ENCODE peak calls at places on chromosomes 1 and 21, in eight cellular contexts. One of them, this sample, is unnamed.

GRCh38 chr1:69263982-69264381 is 303.7 kb upstream of the LRRC7 start:
- DNase-seq in PC-3: no peak
- DNase-seq in substantia nigra: no peak
- DNase-seq in endothelial cell: no peak
- DNase-seq in foreskin fibroblast: no peak
- DNase-seq in activated T-helper 1 cell treated with anti-CD3 and anti-CD28 coated beads, Interleukin-12 subunit alpha, Interleukin-12 subunit beta, Interleukin-2, Interleukin-4 antibody, amounts not matched to agents 30 ng/mL and 10 ng/mL and 1 ng/mL, durations not matched to agents 14 hours and 24 hours and 36 hours: no peak
- DNase-seq in natural killer cell treated with Interleukin-12 subunit alpha and Interleukin-12 subunit beta and Interleukin-15 and Interleukin-18, amount 100 ng/mL, for 72 hours: no peak
- DNase-seq in Right ventricle myocardium superior: no peak
- DNase-seq in this sample: no peak

GRCh38 chr1:105872761-105873286 is 1183.7 kb upstream of the PRMT6 start:
- DNase-seq in foreskin fibroblast: no peak
- DNase-seq in substantia nigra: no peak
- DNase-seq in PC-3: peak
- DNase-seq in Right ventricle myocardium superior: no peak
- DNase-seq in activated T-helper 1 cell treated with anti-CD3 and anti-CD28 coated beads, Interleukin-12 subunit alpha, Interleukin-12 subunit beta, Interleukin-2, Interleukin-4 antibody, amounts not matched to agents 30 ng/mL and 10 ng/mL and 1 ng/mL, durations not matched to agents 14 hours and 24 hours and 36 hours: no peak
- DNase-seq in endothelial cell: no peak
- DNase-seq in natural killer cell treated with Interleukin-12 subunit alpha and Interleukin-12 subunit beta and Interleukin-15 and Interleukin-18, amount 100 ng/mL, for 72 hours: no peak
- DNase-seq in this sample: peak

GRCh38 chr1:45545019-45545493 is 5.6 kb upstream of the AKR1A1 start:
- DNase-seq in natural killer cell treated with Interleukin-12 subunit alpha and Interleukin-12 subunit beta and Interleukin-15 and Interleukin-18, amount 100 ng/mL, for 72 hours: no peak
- DNase-seq in foreskin fibroblast: no peak
- DNase-seq in Right ventricle myocardium superior: no peak
- DNase-seq in activated T-helper 1 cell treated with anti-CD3 and anti-CD28 coated beads, Interleukin-12 subunit alpha, Interleukin-12 subunit beta, Interleukin-2, Interleukin-4 antibody, amounts not matched to agents 30 ng/mL and 10 ng/mL and 1 ng/mL, durations not matched to agents 14 hours and 24 hours and 36 hours: no peak
- DNase-seq in substantia nigra: no peak
- DNase-seq in endothelial cell: no peak
- DNase-seq in PC-3: peak
- DNase-seq in this sample: no peak

GRCh38 chr1:23909412-23909811 is 3.8 kb downstream of the CNR2 start:
- DNase-seq in endothelial cell: no peak
- DNase-seq in PC-3: no peak
- DNase-seq in substantia nigra: no peak
- DNase-seq in foreskin fibroblast: no peak
- DNase-seq in natural killer cell treated with Interleukin-12 subunit alpha and Interleukin-12 subunit beta and Interleukin-15 and Interleukin-18, amount 100 ng/mL, for 72 hours: no peak
- DNase-seq in activated T-helper 1 cell treated with anti-CD3 and anti-CD28 coated beads, Interleukin-12 subunit alpha, Interleukin-12 subunit beta, Interleukin-2, Interleukin-4 antibody, amounts not matched to agents 30 ng/mL and 10 ng/mL and 1 ng/mL, durations not matched to agents 14 hours and 24 hours and 36 hours: no peak
- DNase-seq in Right ventricle myocardium superior: no peak
- DNase-seq in this sample: no peak

GRCh38 chr1:41768538-41768937 is 150.2 kb downstream of the HIVEP3 start:
- DNase-seq in endothelial cell: no peak
- DNase-seq in Right ventricle myocardium superior: no peak
- DNase-seq in activated T-helper 1 cell treated with anti-CD3 and anti-CD28 coated beads, Interleukin-12 subunit alpha, Interleukin-12 subunit beta, Interleukin-2, Interleukin-4 antibody, amounts not matched to agents 30 ng/mL and 10 ng/mL and 1 ng/mL, durations not matched to agents 14 hours and 24 hours and 36 hours: no peak
- DNase-seq in substantia nigra: peak
- DNase-seq in foreskin fibroblast: no peak
- DNase-seq in PC-3: no peak
- DNase-seq in natural killer cell treated with Interleukin-12 subunit alpha and Interleukin-12 subunit beta and Interleukin-15 and Interleukin-18, amount 100 ng/mL, for 72 hours: no peak
- DNase-seq in this sample: peak

GRCh38 chr21:31493350-31493880 is 149.4 kb upstream of the TIAM1 start:
- DNase-seq in foreskin fibroblast: no peak
- DNase-seq in substantia nigra: no peak
- DNase-seq in activated T-helper 1 cell treated with anti-CD3 and anti-CD28 coated beads, Interleukin-12 subunit alpha, Interleukin-12 subunit beta, Interleukin-2, Interleukin-4 antibody, amounts not matched to agents 30 ng/mL and 10 ng/mL and 1 ng/mL, durations not matched to agents 14 hours and 24 hours and 36 hours: no peak
- DNase-seq in Right ventricle myocardium superior: no peak
- DNase-seq in PC-3: no peak
- DNase-seq in endothelial cell: no peak
- DNase-seq in natural killer cell treated with Interleukin-12 subunit alpha and Interleukin-12 subunit beta and Interleukin-15 and Interleukin-18, amount 100 ng/mL, for 72 hours: no peak
- DNase-seq in this sample: no peak

GRCh38 chr1:228015276-228016180 is 8.7 kb downstream of the WNT3A start:
- DNase-seq in PC-3: peak
- DNase-seq in activated T-helper 1 cell treated with anti-CD3 and anti-CD28 coated beads, Interleukin-12 subunit alpha, Interleukin-12 subunit beta, Interleukin-2, Interleukin-4 antibody, amounts not matched to agents 30 ng/mL and 10 ng/mL and 1 ng/mL, durations not matched to agents 14 hours and 24 hours and 36 hours: no peak
- DNase-seq in endothelial cell: no peak
- DNase-seq in natural killer cell treated with Interleukin-12 subunit alpha and Interleukin-12 subunit beta and Interleukin-15 and Interleukin-18, amount 100 ng/mL, for 72 hours: peak
- DNase-seq in substantia nigra: no peak
- DNase-seq in foreskin fibroblast: peak
- DNase-seq in Right ventricle myocardium superior: no peak
- DNase-seq in this sample: no peak

GRCh38 chr1:147700042-147700711 is 29.9 kb upstream of the ACP6 start:
- DNase-seq in foreskin fibroblast: peak
- DNase-seq in Right ventricle myocardium superior: peak
- DNase-seq in substantia nigra: peak
- DNase-seq in activated T-helper 1 cell treated with anti-CD3 and anti-CD28 coated beads, Interleukin-12 subunit alpha, Interleukin-12 subunit beta, Interleukin-2, Interleukin-4 antibody, amounts not matched to agents 30 ng/mL and 10 ng/mL and 1 ng/mL, durations not matched to agents 14 hours and 24 hours and 36 hours: peak
- DNase-seq in natural killer cell treated with Interleukin-12 subunit alpha and Interleukin-12 subunit beta and Interleukin-15 and Interleukin-18, amount 100 ng/mL, for 72 hours: peak
- DNase-seq in endothelial cell: peak
- DNase-seq in PC-3: peak
- DNase-seq in this sample: peak

GRCh38 chr1:116472431-116472961 is 98.3 kb downstream of the CD58 start:
- DNase-seq in PC-3: no peak
- DNase-seq in foreskin fibroblast: no peak
- DNase-seq in substantia nigra: no peak
- DNase-seq in Right ventricle myocardium superior: no peak
- DNase-seq in endothelial cell: no peak
- DNase-seq in activated T-helper 1 cell treated with anti-CD3 and anti-CD28 coated beads, Interleukin-12 subunit alpha, Interleukin-12 subunit beta, Interleukin-2, Interleukin-4 antibody, amounts not matched to agents 30 ng/mL and 10 ng/mL and 1 ng/mL, durations not matched to agents 14 hours and 24 hours and 36 hours: no peak
- DNase-seq in natural killer cell treated with Interleukin-12 subunit alpha and Interleukin-12 subunit beta and Interleukin-15 and Interleukin-18, amount 100 ng/mL, for 72 hours: no peak
- DNase-seq in this sample: peak

GRCh38 chr1:49627781-49628180 is 396.0 kb downstream of the AGBL4 start:
- DNase-seq in Right ventricle myocardium superior: no peak
- DNase-seq in endothelial cell: no peak
- DNase-seq in substantia nigra: no peak
- DNase-seq in activated T-helper 1 cell treated with anti-CD3 and anti-CD28 coated beads, Interleukin-12 subunit alpha, Interleukin-12 subunit beta, Interleukin-2, Interleukin-4 antibody, amounts not matched to agents 30 ng/mL and 10 ng/mL and 1 ng/mL, durations not matched to agents 14 hours and 24 hours and 36 hours: no peak
- DNase-seq in natural killer cell treated with Interleukin-12 subunit alpha and Interleukin-12 subunit beta and Interleukin-15 and Interleukin-18, amount 100 ng/mL, for 72 hours: no peak
- DNase-seq in PC-3: no peak
- DNase-seq in foreskin fibroblast: no peak
- DNase-seq in this sample: no peak

GRCh38 chr1:223226271-223226670 is 83.2 kb upstream of the TLR5 start:
- DNase-seq in Right ventricle myocardium superior: no peak
- DNase-seq in endothelial cell: no peak
- DNase-seq in natural killer cell treated with Interleukin-12 subunit alpha and Interleukin-12 subunit beta and Interleukin-15 and Interleukin-18, amount 100 ng/mL, for 72 hours: no peak
- DNase-seq in foreskin fibroblast: no peak
- DNase-seq in PC-3: no peak
- DNase-seq in activated T-helper 1 cell treated with anti-CD3 and anti-CD28 coated beads, Interleukin-12 subunit alpha, Interleukin-12 subunit beta, Interleukin-2, Interleukin-4 antibody, amounts not matched to agents 30 ng/mL and 10 ng/mL and 1 ng/mL, durations not matched to agents 14 hours and 24 hours and 36 hours: no peak
- DNase-seq in substantia nigra: no peak
- DNase-seq in this sample: no peak

GRCh38 chr1:79235221-79236002 is 228.9 kb upstream of the ADGRL4 start:
- DNase-seq in Right ventricle myocardium superior: no peak
- DNase-seq in endothelial cell: no peak
- DNase-seq in foreskin fibroblast: peak
- DNase-seq in PC-3: peak
- DNase-seq in substantia nigra: no peak
- DNase-seq in activated T-helper 1 cell treated with anti-CD3 and anti-CD28 coated beads, Interleukin-12 subunit alpha, Interleukin-12 subunit beta, Interleukin-2, Interleukin-4 antibody, amounts not matched to agents 30 ng/mL and 10 ng/mL and 1 ng/mL, durations not matched to agents 14 hours and 24 hours and 36 hours: no peak
- DNase-seq in natural killer cell treated with Interleukin-12 subunit alpha and Interleukin-12 subunit beta and Interleukin-15 and Interleukin-18, amount 100 ng/mL, for 72 hours: no peak
- DNase-seq in this sample: no peak

GRCh38 chr1:177257128-177257527 is 86.4 kb downstream of the BRINP2 start:
- DNase-seq in activated T-helper 1 cell treated with anti-CD3 and anti-CD28 coated beads, Interleukin-12 subunit alpha, Interleukin-12 subunit beta, Interleukin-2, Interleukin-4 antibody, amounts not matched to agents 30 ng/mL and 10 ng/mL and 1 ng/mL, durations not matched to agents 14 hours and 24 hours and 36 hours: no peak
- DNase-seq in endothelial cell: no peak
- DNase-seq in Right ventricle myocardium superior: no peak
- DNase-seq in natural killer cell treated with Interleukin-12 subunit alpha and Interleukin-12 subunit beta and Interleukin-15 and Interleukin-18, amount 100 ng/mL, for 72 hours: no peak
- DNase-seq in substantia nigra: no peak
- DNase-seq in foreskin fibroblast: no peak
- DNase-seq in PC-3: no peak
- DNase-seq in this sample: no peak

GRCh38 chr1:182784556-182785171 is 4.9 kb upstream of the NPL start:
- DNase-seq in PC-3: peak
- DNase-seq in Right ventricle myocardium superior: no peak
- DNase-seq in natural killer cell treated with Interleukin-12 subunit alpha and Interleukin-12 subunit beta and Interleukin-15 and Interleukin-18, amount 100 ng/mL, for 72 hours: no peak
- DNase-seq in foreskin fibroblast: peak
- DNase-seq in activated T-helper 1 cell treated with anti-CD3 and anti-CD28 coated beads, Interleukin-12 subunit alpha, Interleukin-12 subunit beta, Interleukin-2, Interleukin-4 antibody, amounts not matched to agents 30 ng/mL and 10 ng/mL and 1 ng/mL, durations not matched to agents 14 hours and 24 hours and 36 hours: no peak
- DNase-seq in substantia nigra: no peak
- DNase-seq in endothelial cell: peak
- DNase-seq in this sample: peak

GRCh38 chr1:176790771-176791170 is 327.8 kb downstream of the PAPPA2 start:
- DNase-seq in natural killer cell treated with Interleukin-12 subunit alpha and Interleukin-12 subunit beta and Interleukin-15 and Interleukin-18, amount 100 ng/mL, for 72 hours: no peak
- DNase-seq in activated T-helper 1 cell treated with anti-CD3 and anti-CD28 coated beads, Interleukin-12 subunit alpha, Interleukin-12 subunit beta, Interleukin-2, Interleukin-4 antibody, amounts not matched to agents 30 ng/mL and 10 ng/mL and 1 ng/mL, durations not matched to agents 14 hours and 24 hours and 36 hours: no peak
- DNase-seq in PC-3: no peak
- DNase-seq in substantia nigra: no peak
- DNase-seq in foreskin fibroblast: no peak
- DNase-seq in endothelial cell: no peak
- DNase-seq in Right ventricle myocardium superior: no peak
- DNase-seq in this sample: no peak

GRCh38 chr1:6338685-6339084 is 54.9 kb downstream of the ACOT7 start:
- DNase-seq in endothelial cell: no peak
- DNase-seq in natural killer cell treated with Interleukin-12 subunit alpha and Interleukin-12 subunit beta and Interleukin-15 and Interleukin-18, amount 100 ng/mL, for 72 hours: no peak
- DNase-seq in foreskin fibroblast: no peak
- DNase-seq in Right ventricle myocardium superior: no peak
- DNase-seq in PC-3: no peak
- DNase-seq in activated T-helper 1 cell treated with anti-CD3 and anti-CD28 coated beads, Interleukin-12 subunit alpha, Interleukin-12 subunit beta, Interleukin-2, Interleukin-4 antibody, amounts not matched to agents 30 ng/mL and 10 ng/mL and 1 ng/mL, durations not matched to agents 14 hours and 24 hours and 36 hours: no peak
- DNase-seq in substantia nigra: no peak
- DNase-seq in this sample: no peak

This sample was measured in pons.